ENCODE peak calls at places on chromosome 17, in eight cellular contexts. M is WTC11, T is SK-N-SH, E is foreskin keratinocyte, J is transverse colon, G is mesothelial cell of epicardium, V is Calu3, Y is pancreas. U is an unnamed sample.
A peak's percentile ranks its signal among the peaks of the same experiment; 100 is the strongest.

GRCh38 chr17:48751172-48751571 is 22.6 kb upstream of the HOXB13 start:
- DNase-seq in E (no peak), V (no peak), T (no peak), G (no peak), Y (no peak), M (no peak), J (no peak), U (no peak)

GRCh38 chr17:49764559-49765180 is 739 bp upstream of the FAM117A start:
- DNase-seq in E (no peak), T (no peak), J (no peak), Y (peak; percentile 13), G (no peak), V (no peak), M (no peak), U (no peak)

GRCh38 chr17:327296-327695 is 25.3 kb downstream of the RPH3AL start:
- DNase-seq in J (no peak), G (no peak), T (no peak), V (no peak), Y (no peak), M (no peak), E (no peak), U (no peak)

GRCh38 chr17:80751070-80751459 is 206.4 kb downstream of the RPTOR start:
- DNase-seq in M (no peak), G (no peak), V (no peak), T (no peak), J (no peak), E (no peak), Y (no peak), U (no peak)

GRCh38 chr17:56887105-56887504 is 26.7 kb downstream of the TRIM25 start:
- DNase-seq in G (no peak), Y (no peak), M (no peak), T (no peak), V (no peak), J (no peak), E (peak; percentile 47), U (no peak)

GRCh38 chr17:72890711-72891110 is 201.8 kb downstream of the SLC39A11 start:
- DNase-seq in G (no peak), J (no peak), Y (no peak), E (peak; percentile 7), T (no peak), V (no peak), M (no peak), U (no peak)

GRCh38 chr17:38460716-38461650 is 32.7 kb downstream of the ARHGAP23 start:
- DNase-seq in Y (no peak), T (no peak), M (no peak), E (no peak), V (no peak), J (no peak), G (no peak), U (no peak)

GRCh38 chr17:44223574-44224046 is 4.1 kb upstream of the UBTF start:
- DNase-seq in G (no peak), V (peak; percentile 88), T (no peak), E (no peak), Y (peak; percentile 90), M (no peak), J (peak; percentile 62), U (no peak)

GRCh38 chr17:48505788-48506187 is 25.0 kb downstream of the HOXB1 start:
- DNase-seq in G (no peak), E (peak; percentile 65), V (peak; percentile 66), M (no peak), Y (no peak), T (no peak), J (no peak), U (no peak)

GRCh38 chr17:51260960-51261958 is 913 bp downstream of the UTP18 start:
- DNase-seq in T (peak; percentile 90), E (no peak), M (peak; percentile 84), J (peak; percentile 82), Y (peak; percentile 65), G (peak; percentile 79), V (peak; percentile 89), U (peak; percentile 74)

GRCh38 chr17:28363186-28363585 is 1.8 kb downstream of the SEBOX start:
- DNase-seq in E (no peak), J (no peak), M (no peak), Y (no peak), V (no peak), T (no peak), G (no peak), U (no peak)

GRCh38 chr17:28357901-28358197 is 522 bp upstream of the POLDIP2 start:
- DNase-seq in J (no peak), Y (no peak), V (no peak), E (no peak), M (no peak), G (no peak), T (no peak), U (no peak)

DNA sequence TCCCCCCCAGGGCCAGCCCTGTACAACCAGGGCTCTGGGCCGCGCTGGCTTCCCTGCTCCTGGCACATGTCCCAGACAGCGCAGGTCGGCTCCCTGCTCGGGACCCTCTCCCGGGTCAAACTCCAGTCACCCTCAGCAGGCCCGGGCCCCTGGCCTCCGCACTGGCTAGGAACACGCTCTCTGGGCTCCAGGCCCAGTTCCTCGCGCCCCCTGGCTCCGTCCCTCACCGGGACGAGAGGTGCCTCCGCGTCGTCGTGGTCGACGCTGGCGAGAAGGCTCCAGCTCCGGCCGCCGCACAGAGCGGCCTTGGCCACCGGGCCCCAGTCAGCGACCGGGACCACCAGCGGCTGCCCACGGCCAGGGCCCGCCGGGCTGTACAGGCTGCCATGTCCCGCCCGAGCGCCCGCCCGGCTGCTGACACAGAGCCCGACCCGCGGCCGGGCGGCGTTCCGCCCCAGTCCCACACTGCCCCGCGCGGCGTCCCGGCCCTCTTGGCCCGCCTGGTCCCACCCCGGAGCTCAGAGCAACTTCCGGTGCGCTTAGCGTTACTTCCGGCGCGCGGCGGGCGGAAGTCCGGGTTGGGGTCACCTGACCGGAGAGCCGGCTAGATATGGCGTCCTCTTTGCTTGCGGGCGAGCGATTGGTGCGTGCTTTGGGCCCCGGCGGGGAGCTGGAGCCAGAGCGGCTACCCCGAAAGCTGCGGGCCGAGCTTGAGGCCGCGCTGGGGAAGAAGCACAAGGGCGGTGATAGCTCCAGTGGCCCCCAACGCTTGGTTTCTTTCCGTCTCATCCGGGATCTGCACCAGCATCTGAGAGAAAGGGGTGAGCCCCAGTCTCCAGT is at the start of gene POLDIP2:
- DNase-seq in M (peak; percentile 95), Y (peak; percentile 94), E (peak; percentile 85), G (peak; percentile 93), T (peak; percentile 99), J (peak; percentile 96), V (peak; percentile 96), U (peak; percentile 97)
- TF ChIP-seq CTCF in M (no peak), Y (no peak), E (peak; percentile 27), G (no peak), T (peak; percentile 15), J (no peak), V (no peak), U (peak; percentile 5)

DNA sequence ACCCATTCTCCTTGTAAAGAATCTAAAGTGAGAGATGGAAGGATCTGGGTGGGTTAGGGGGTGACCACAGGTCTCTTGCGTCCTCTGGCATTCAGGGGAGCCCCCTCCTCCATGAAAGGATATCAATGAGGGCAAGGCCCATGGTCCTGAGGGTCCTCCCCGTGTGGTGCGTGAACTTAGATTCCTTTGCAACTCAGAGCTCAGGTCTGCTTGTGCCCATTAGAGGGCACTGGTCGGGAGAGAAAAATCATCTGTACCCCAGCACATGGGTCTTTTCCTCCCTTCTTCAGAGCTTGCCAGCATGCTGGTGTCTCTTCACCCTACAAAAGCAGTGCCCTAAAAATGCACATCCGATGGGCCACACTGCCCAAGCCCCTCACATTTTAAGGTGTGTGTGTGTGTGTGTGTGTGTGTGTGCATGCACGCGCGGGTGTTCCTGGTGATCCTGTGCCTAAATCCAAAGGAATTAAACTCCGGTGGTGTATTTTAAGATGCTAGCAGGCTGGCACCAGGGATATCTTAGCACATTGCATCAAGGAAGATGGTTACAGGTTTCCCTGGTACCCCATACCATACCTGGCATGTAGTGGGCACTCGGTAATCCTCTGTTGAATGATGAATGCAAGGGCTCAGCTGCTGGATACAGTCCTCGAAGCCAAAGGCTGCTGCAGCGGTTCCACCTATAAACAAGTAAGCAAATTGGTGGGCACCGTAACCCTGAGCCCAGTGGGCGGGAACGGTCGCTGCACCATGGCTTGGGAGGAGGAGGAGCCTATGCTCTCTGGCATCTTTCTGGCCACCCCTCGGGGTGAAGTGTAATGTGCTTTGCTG is 4.7 kb downstream of the C1QTNF1 start:
- DNase-seq in Y (no peak), J (no peak), T (peak; percentile 66), G (no peak), E (no peak), M (no peak), V (no peak), U (no peak)
- TF ChIP-seq CTCF in Y (no peak), J (no peak), T (peak; percentile 56), G (no peak), E (peak; percentile 59), M (no peak), V (peak; percentile 23), U (no peak)

GRCh38 chr17:36768355-36768754 is 167.0 kb downstream of the MRM1 start:
- DNase-seq in G (no peak), J (no peak), T (no peak), Y (no peak), M (peak; percentile 48), V (no peak), E (no peak), U (no peak)
- TF ChIP-seq CTCF in G (no peak), J (no peak), T (peak; percentile 16), Y (no peak), M (no peak), V (no peak), E (peak; percentile 50), U (no peak)

DNA sequence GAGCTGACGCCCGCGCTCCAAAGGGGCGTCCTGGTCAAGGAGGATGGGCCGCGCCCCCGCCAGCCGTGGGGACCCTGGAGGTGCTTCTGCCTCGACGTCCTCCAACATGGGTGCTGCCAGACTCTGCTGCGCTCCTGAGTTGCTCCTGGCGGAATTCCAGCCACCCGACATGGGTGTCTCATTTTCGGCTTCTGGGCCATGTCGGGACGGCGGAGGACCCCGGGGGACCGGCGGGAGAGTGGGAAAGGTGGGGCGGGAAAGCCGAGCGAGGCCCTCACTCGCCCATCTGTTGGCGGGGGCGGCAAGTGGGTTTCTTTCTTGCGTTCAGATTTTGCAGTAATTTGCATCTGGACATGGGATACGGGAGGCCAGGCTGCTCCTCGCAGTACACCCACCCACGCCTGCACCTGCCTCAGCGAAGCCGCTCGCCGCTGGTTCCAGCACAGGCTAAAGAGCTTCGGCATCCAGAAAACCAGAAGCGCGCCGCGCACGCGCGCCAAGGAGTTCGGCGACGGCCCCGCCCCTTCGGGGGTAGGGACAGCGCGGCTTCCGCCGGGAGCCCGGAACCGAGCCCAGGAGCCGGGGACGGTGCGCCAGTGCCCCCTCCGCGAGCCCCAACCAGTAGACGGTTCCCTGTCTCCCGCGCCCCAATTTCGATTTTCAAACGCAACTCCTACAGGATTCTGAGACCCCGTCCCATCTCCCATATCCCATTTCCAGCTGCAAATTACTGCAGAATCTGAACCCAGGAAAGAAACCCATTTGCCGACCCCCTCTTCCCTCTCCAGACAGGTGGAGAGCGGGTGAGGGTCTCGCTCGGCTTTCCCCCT is at the start of gene ARMC7:
- DNase-seq in Y (peak; percentile 90), J (peak; percentile 95), G (peak; percentile 95), T (peak; percentile 100), V (peak; percentile 95), M (peak; percentile 95), E (peak; percentile 63), U (peak; percentile 95)
- TF ChIP-seq CTCF in Y (no peak), J (no peak), G (no peak), T (no peak), V (no peak), M (no peak), E (peak; percentile 5), U (no peak)

GRCh38 chr17:29253037-29253436 is 6.4 kb downstream of the CRYBA1 start:
- DNase-seq in T (no peak), J (no peak), G (no peak), Y (no peak), M (no peak), E (no peak), V (no peak), U (no peak)
- TF ChIP-seq CTCF in T (no peak), J (no peak), G (no peak), Y (no peak), M (no peak), E (peak; percentile 22), V (no peak), U (no peak)

U was measured in stomach.